ENCODE peak calls at places on chromosomes 16 and 17, in five cellular contexts. K is adrenal gland, D is A549, Q is K562, O is H1. C is an unnamed sample.
A peak's percentile ranks its signal among the peaks of the same experiment; 100 is the strongest.

GRCh38 chr17:13395346-13395745 is 206.4 kb downstream of the HS3ST3A1 start:
- DNase-seq in K (no peak), D (no peak), Q (no peak), O (no peak), C (no peak)

GRCh38 chr16:13343981-13344380 is 442.6 kb downstream of the SHISA9 start:
- DNase-seq in K (no peak), D (no peak), Q (no peak), O (no peak), C (no peak)

GRCh38 chr16:53726625-53727024 is 22.7 kb downstream of the FTO start:
- DNase-seq in K (no peak), D (peak; percentile 5), Q (peak; percentile 56), O (no peak), C (peak; percentile 7)

GRCh38 chr17:59160203-59161025 is 4.9 kb downstream of the PRR11 start:
- DNase-seq in K (no peak), D (no peak), Q (no peak), O (no peak), C (no peak)

GRCh38 chr17:27551701-27552466 is 79.1 kb upstream of the LGALS9 start:
- DNase-seq in K (no peak), D (peak; percentile 93), Q (no peak), O (no peak), C (no peak)

GRCh38 chr16:23877107-23878070 is 41.6 kb downstream of the PRKCB start:
- DNase-seq in K (no peak), D (peak; percentile 12), Q (no peak), O (no peak), C (no peak)

GRCh38 chr17:52178013-52178412 is 19.5 kb upstream of the CA10 start:
- DNase-seq in K (no peak), D (no peak), Q (no peak), O (no peak), C (no peak)

GRCh38 chr17:36689089-36689667 is 87.8 kb downstream of the MRM1 start:
- DNase-seq in K (no peak), D (no peak), Q (no peak), O (no peak), C (no peak)

GRCh38 chr16:27779719-27780161 is 229.8 kb downstream of the KATNIP start:
- DNase-seq in K (peak; percentile 25), D (peak; percentile 33), Q (peak; percentile 64), O (peak; percentile 41), C (peak; percentile 25)

GRCh38 chr17:13735444-13735843 is 133.7 kb upstream of the HS3ST3A1 start:
- DNase-seq in K (no peak), D (peak; percentile 7), Q (peak; percentile 7), O (no peak), C (no peak)

GRCh38 chr17:17987187-17987896 is 14.7 kb downstream of the DRC3 start:
- DNase-seq in K (no peak), D (no peak), Q (no peak), O (no peak), C (no peak)

GRCh38 chr17:82217530-82218204 is 5.0 kb upstream of the CCDC57 start:
- DNase-seq in K (peak; percentile 85), D (peak; percentile 83), Q (peak; percentile 81), O (no peak), C (peak; percentile 77)

GRCh38 chr17:26731005-26731921 is 562.7 kb upstream of the WSB1 start:
- DNase-seq in K (no peak), D (no peak), Q (no peak), O (no peak), C (no peak)

GRCh38 chr16:9817586-9817985 is 364.6 kb downstream of the GRIN2A start:
- DNase-seq in K (no peak), D (no peak), Q (no peak), O (no peak), C (no peak)

GRCh38 chr16:74997042-74997491 is 1.8 kb upstream of the ZNRF1 start:
- DNase-seq in K (no peak), D (no peak), Q (no peak), O (no peak), C (no peak)

GRCh38 chr16:55539049-55539448 is 27.4 kb upstream of the CAPNS2 start:
- DNase-seq in K (no peak), D (no peak), Q (no peak), O (no peak), C (no peak)

GRCh38 chr17:63917646-63918045 is 993 bp downstream of the GH1 start:
- DNase-seq in K (no peak), D (no peak), Q (no peak), O (no peak), C (no peak)

GRCh38 chr17:65278050-65278819 is 141.1 kb downstream of the RGS9 start:
- DNase-seq in K (peak; percentile 53), D (peak; percentile 73), Q (peak; percentile 50), O (no peak), C (peak; percentile 78)

GRCh38 chr16:2835638-2836493 is 5.8 kb downstream of the ZG16B start:
- DNase-seq in K (no peak), D (peak; percentile 90), Q (no peak), O (peak; percentile 72), C (peak; percentile 90)

GRCh38 chr16:86905302-86905701 is 327.0 kb downstream of the FOXL1 start:
- DNase-seq in K (no peak), D (no peak), Q (no peak), O (no peak), C (no peak)

GRCh38 chr17:36578671-36579070 is 13.0 kb upstream of the DHRS11 start:
- DNase-seq in K (no peak), D (no peak), Q (no peak), O (no peak), C (no peak)

GRCh38 chr17:63317166-63317845 is 128.8 kb downstream of the CYB561 start:
- DNase-seq in K (no peak), D (no peak), Q (no peak), O (no peak), C (no peak)

GRCh38 chr16:11407047-11407982 is 62.1 kb downstream of the RMI2 start:
- DNase-seq in K (peak; percentile 85), D (peak; percentile 86), Q (peak; percentile 74), O (no peak), C (peak; percentile 76)

GRCh38 chr16:14309001-14309886 is 238.1 kb downstream of the MRTFB start:
- DNase-seq in K (no peak), D (no peak), Q (no peak), O (no peak), C (no peak)

GRCh38 chr17:8949061-8949622 is 16.4 kb downstream of the PIK3R5 start:
- DNase-seq in K (no peak), D (no peak), Q (no peak), O (no peak), C (no peak)

GRCh38 chr16:83136419-83136818 is 509.6 kb downstream of the CDH13 start:
- DNase-seq in K (no peak), D (no peak), Q (no peak), O (no peak), C (no peak)

GRCh38 chr17:62693616-62694415 is 66.3 kb downstream of the MRC2 start:
- DNase-seq in K (no peak), D (no peak), Q (peak; percentile 61), O (no peak), C (no peak)

GRCh38 chr17:42694524-42694923 is 12.2 kb downstream of the CNTNAP1 start:
- DNase-seq in K (no peak), D (no peak), Q (no peak), O (no peak), C (no peak)

DNA sequence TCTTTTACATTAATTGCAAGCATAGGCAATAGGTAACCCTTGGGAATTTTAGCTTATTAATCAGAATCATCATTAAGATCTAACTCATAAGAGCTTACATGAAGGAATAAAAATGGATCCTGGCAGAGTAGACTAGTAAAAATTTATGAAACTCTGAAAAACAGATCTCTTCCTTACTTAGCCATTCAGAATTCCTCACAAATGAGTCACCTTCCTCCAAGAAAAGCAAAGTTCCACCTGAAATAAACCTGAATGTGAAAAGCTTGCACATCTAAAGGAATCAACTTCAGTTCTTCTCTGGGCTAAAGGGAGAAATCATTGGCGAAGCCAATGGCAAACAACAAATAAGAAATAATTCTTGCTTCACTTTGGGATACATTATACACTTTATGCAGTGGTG is 22.7 kb downstream of the MYO1D start:
- DNase-seq in K (no peak), D (no peak), Q (no peak), O (no peak), C (no peak)
- H3K27ac ChIP-seq in K (no peak overlapping the region), D (no peak overlapping the region), Q (no peak overlapping the region), O (no peak overlapping the region), C (no peak overlapping the region)

DNA sequence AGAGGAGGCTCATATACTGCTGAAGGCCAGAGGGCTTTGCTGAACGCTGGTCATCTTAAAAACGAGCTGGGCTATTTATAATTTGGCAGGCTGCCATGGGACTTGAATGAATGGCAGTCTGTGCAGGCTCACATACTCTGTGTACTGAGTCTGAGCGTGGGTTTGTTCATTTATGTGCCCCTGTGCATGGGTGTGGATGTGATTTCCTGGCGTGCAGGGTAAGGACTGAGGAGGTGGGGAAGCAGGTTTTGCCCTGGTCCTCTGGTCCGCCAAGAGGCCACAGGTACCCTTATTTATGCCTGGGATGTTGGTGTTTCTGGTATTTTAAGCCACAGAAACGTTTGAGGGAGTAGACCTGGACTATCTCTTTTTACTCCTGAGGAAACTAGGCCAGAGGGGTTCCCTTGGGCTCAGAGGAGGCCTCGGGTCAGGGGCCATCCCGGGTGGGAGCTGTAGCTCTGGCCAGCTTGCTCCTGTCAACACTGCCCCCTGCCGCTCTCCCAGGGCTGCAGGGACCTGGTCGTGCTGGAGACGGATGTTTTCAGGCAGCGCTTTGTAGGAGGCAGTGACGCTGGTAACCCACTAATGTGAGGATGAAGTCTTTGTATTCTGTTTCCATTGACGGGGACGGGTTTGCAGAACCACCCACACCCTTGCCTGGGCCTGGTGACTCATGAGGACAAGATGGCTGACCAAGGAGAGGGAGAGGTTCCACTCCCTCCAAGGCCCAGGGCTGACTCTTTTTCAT is 184.4 kb downstream of the MSI2 start:
- DNase-seq in K (peak; percentile 86), D (peak; percentile 77), Q (peak; percentile 77), O (peak; percentile 21), C (peak; percentile 94)
- TF ChIP-seq CTCF in K (peak; percentile 53), D (peak; percentile 47), Q (peak; percentile 75), O (peak; percentile 68), C (peak; percentile 93)

DNA sequence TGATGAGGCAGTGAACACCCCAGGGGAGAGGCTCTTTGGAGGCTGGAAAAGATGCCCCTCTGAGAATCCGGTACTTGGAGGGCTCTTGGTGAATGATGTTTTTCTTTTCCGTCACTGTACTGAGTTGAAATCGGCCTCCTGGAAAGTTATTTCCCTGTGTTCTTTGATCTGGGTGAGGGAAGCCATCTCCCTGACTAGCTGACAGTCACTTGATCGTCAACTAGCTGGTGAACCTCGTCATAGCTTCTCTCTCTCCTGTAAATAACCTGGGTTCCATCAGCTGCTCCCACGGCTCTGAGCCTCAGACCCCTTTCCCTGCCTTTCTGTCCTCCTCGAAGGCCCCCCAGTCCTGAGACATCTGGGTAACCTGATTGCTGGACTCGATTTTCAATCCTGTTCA is 27.3 kb downstream of the SOCS3 start:
- DNase-seq in K (no peak), D (no peak), Q (no peak), O (no peak), C (no peak)
- H3K27ac ChIP-seq in K (no peak overlapping the region), D (peak overlapping the region; percentile 15), Q (no peak overlapping the region), O (no peak overlapping the region), C (no peak overlapping the region)

GRCh38 chr16:62253926-62254325 is 217.7 kb upstream of the CDH8 start:
- DNase-seq in K (no peak), D (no peak), Q (no peak), O (no peak), C (no peak)

GRCh38 chr16:62254847-62255246 is 218.6 kb upstream of the CDH8 start:
- DNase-seq in K (no peak), D (no peak), Q (no peak), O (no peak), C (no peak)

DNA sequence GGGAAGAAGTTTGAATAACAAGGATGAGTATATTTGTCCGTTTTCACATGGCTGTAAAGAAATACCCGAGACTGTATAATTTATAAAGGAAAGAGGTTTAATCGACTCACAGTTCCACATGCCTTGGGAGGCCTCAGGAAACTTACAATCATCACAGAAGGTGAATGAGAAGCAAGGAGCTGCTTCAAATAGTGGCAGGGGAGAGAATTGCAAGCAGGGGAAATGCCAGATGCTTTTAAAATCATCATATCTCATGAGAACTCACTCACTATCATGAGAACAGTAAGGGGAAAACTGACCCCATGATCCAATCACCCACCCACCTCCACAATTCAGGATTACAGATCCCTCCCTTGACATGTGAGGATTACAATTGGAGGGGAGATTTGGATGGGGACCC is 212.8 kb upstream of the CDH8 start:
- DNase-seq in K (no peak), D (no peak), Q (no peak), O (no peak), C (no peak)
- TF ChIP-seq CTCF in K (no peak), D (no peak), Q (no peak), O (peak; percentile 34), C (no peak)